ENCODE peak calls at places on chromosomes 11 and 22, in nine cellular contexts. J is sigmoid colon, X is suprapubic skin, G is transverse colon, R is breast epithelium, Q is H1, P is HCT116, K is K562, O is HepG2. L is an unnamed sample.

GRCh38 chr11:30585892-30586250 is 282 bp downstream of the MPPED2 start:
- DNase-seq in J (peak; percentile 68), X (no peak), G (peak; percentile 9), R (peak; percentile 52), Q (no peak), P (no peak), K (no peak), O (no peak), L (no peak)

GRCh38 chr22:19776433-19777031 is 16.0 kb downstream of the TBX1 start:
- DNase-seq in J (no peak), X (no peak), G (no peak), R (no peak), Q (no peak), P (no peak), K (peak; percentile 90), O (no peak), L (no peak)

GRCh38 chr11:65133724-65134123 is 595 bp downstream of the SYVN1 start:
- DNase-seq in J (peak; percentile 76), X (no peak), G (no peak), R (no peak), Q (no peak), P (no peak), K (no peak), O (no peak), L (no peak)

GRCh38 chr22:24424001-24424900 is 3.1 kb upstream of the ADORA2A start:
- DNase-seq in J (no peak), X (no peak), G (no peak), R (no peak), Q (no peak), P (no peak), K (peak; percentile 48), O (no peak), L (no peak)

GRCh38 chr22:36280379-36280778 is 27.4 kb downstream of the APOL1 start:
- DNase-seq in J (peak; percentile 83), X (no peak), G (no peak), R (no peak), Q (no peak), P (no peak), K (no peak), O (no peak), L (no peak)

GRCh38 chr22:30609260-30610185 is 2.5 kb downstream of the TCN2 start:
- DNase-seq in J (peak; percentile 87), X (no peak), G (peak; percentile 82), R (no peak), Q (no peak), P (no peak), K (peak; percentile 81), O (no peak), L (no peak)

GRCh38 chr22:48920776-48921241 is 906.9 kb downstream of the BRD1 start:
- DNase-seq in J (peak; percentile 54), X (no peak), G (no peak), R (no peak), Q (no peak), P (no peak), K (no peak), O (no peak), L (peak; percentile 81)

GRCh38 chr11:72227316-72228228 is 3.0 kb downstream of the INPPL1 start:
- DNase-seq in J (peak; percentile 77), X (peak; percentile 75), G (no peak), R (no peak), Q (no peak), P (no peak), K (no peak), O (no peak), L (no peak)

GRCh38 chr11:112881461-112881860 is 79.8 kb upstream of the NCAM1 start:
- DNase-seq in J (peak; percentile 83), X (no peak), G (peak; percentile 31), R (peak; percentile 57), Q (peak; percentile 7), P (no peak), K (peak; percentile 69), O (no peak), L (no peak)

GRCh38 chr11:84212467-84213390 is 926.6 kb upstream of the CCDC90B start:
- DNase-seq in J (no peak), X (no peak), G (no peak), R (no peak), Q (no peak), P (no peak), K (no peak), O (peak; percentile 27), L (no peak)

GRCh38 chr22:42863349-42863911 is 6.4 kb upstream of the ARFGAP3 start:
- DNase-seq in J (no peak), X (no peak), G (no peak), R (no peak), Q (no peak), P (peak; percentile 43), K (no peak), O (no peak), L (no peak)

GRCh38 chr11:95725169-95725568 is 64.4 kb downstream of the FAM76B start:
- DNase-seq in J (no peak), X (no peak), G (no peak), R (no peak), Q (no peak), P (no peak), K (peak; percentile 30), O (no peak), L (no peak)

GRCh38 chr22:42608481-42609361 is 6.0 kb downstream of the POLDIP3 start:
- DNase-seq in J (no peak), X (no peak), G (no peak), R (no peak), Q (no peak), P (no peak), K (no peak), O (no peak), L (no peak)

GRCh38 chr11:64694821-64695365 is 28.1 kb downstream of the NRXN2 start:
- DNase-seq in J (no peak), X (no peak), G (no peak), R (no peak), Q (no peak), P (no peak), K (no peak), O (no peak), L (no peak)

GRCh38 chr11:73322111-73322985 is 14.3 kb downstream of the ARHGEF17 start:
- DNase-seq in J (peak; percentile 72), X (no peak), G (no peak), R (no peak), Q (no peak), P (no peak), K (no peak), O (no peak), L (no peak)

GRCh38 chr11:70826950-70827349 is 425.4 kb downstream of the SHANK2 start:
- DNase-seq in J (no peak), X (no peak), G (no peak), R (no peak), Q (no peak), P (no peak), K (no peak), O (no peak), L (no peak)

GRCh38 chr11:2668876-2669275 is 30.9 kb downstream of the KCNQ1OT1 start:
- DNase-seq in J (no peak), X (peak; percentile 54), G (no peak), R (no peak), Q (no peak), P (no peak), K (no peak), O (no peak), L (no peak)

GRCh38 chr11:114319716-114320328 is 23.6 kb downstream of the NNMT start:
- DNase-seq in J (no peak), X (no peak), G (no peak), R (no peak), Q (no peak), P (no peak), K (no peak), O (no peak), L (peak; percentile 84)

GRCh38 chr11:110032957-110033570 is 60.1 kb upstream of the ZC3H12C start:
- DNase-seq in J (no peak), X (no peak), G (no peak), R (no peak), Q (no peak), P (no peak), K (no peak), O (no peak), L (no peak)

GRCh38 chr11:134124660-134125451 is 56.0 kb downstream of the JAM3 start:
- DNase-seq in J (peak; percentile 75), X (peak; percentile 84), G (no peak), R (peak; percentile 56), Q (no peak), P (no peak), K (no peak), O (no peak), L (no peak)

GRCh38 chr11:77233011-77233410 is 68.5 kb downstream of the GDPD4 start:
- DNase-seq in J (no peak), X (no peak), G (no peak), R (no peak), Q (no peak), P (no peak), K (no peak), O (no peak), L (no peak)

GRCh38 chr11:134643115-134643514 is 231.1 kb upstream of the B3GAT1 start:
- DNase-seq in J (peak; percentile 53), X (no peak), G (no peak), R (no peak), Q (no peak), P (no peak), K (no peak), O (no peak), L (no peak)

GRCh38 chr11:67345247-67345948 is 7.9 kb downstream of the POLD4 start:
- DNase-seq in J (no peak), X (no peak), G (peak; percentile 44), R (no peak), Q (no peak), P (no peak), K (no peak), O (no peak), L (no peak)
- TF ChIP-seq POLR2A in J (no peak), X (no peak), G (peak; percentile 51), R (no peak), Q (no peak), P (no peak), K (no peak), O (no peak), L (no peak)

GRCh38 chr11:47248664-47249377 is at the start of gene ACP2:
- DNase-seq in J (peak; percentile 94), X (peak; percentile 97), G (peak; percentile 91), R (peak; percentile 88), Q (no peak), P (peak; percentile 79), K (peak; percentile 85), O (peak; percentile 85), L (peak; percentile 98)
- TF ChIP-seq CTCF in J (peak; percentile 10), X (no peak), G (no peak), R (no peak), Q (peak; percentile 0), P (no peak), K (peak; percentile 55), O (peak; percentile 57), L (peak; percentile 35)

GRCh38 chr11:36619502-36619901 is 21.5 kb upstream of the RAG2 start:
- DNase-seq in J (no peak), X (no peak), G (no peak), R (no peak), Q (no peak), P (no peak), K (no peak), O (no peak), L (no peak)
- TF ChIP-seq POLR2AphosphoS5 in J (no peak), X (no peak), G (no peak), R (no peak), Q (no peak), P (no peak), K (no peak), O (no peak), L (no peak)

GRCh38 chr11:83159901-83160865 is 3.3 kb downstream of the PCF11 start:
- DNase-seq in J (no peak), X (no peak), G (peak; percentile 32), R (no peak), Q (no peak), P (no peak), K (no peak), O (no peak), L (no peak)
- TF ChIP-seq POLR2A in J (no peak), X (no peak), G (no peak), R (no peak), Q (peak; percentile 53), P (no peak), K (peak; percentile 48), O (peak; percentile 31), L (no peak)

L was measured in esophagus muscularis mucosa.